ENCODE peak calls at places on chromosomes 11 and 22, in ten cellular contexts. One of them, this sample, is unnamed.

GRCh38 chr11:34654491-34655334 is 33.8 kb downstream of the EHF start:
- DNase-seq in uterus: no peak
- DNase-seq in body of pancreas: peak
- DNase-seq in osteoblast: no peak
- DNase-seq in pancreas: peak
- DNase-seq in SK-N-SH: no peak
- DNase-seq in cardiac muscle cell: no peak
- DNase-seq in dorsolateral prefrontal cortex: peak
- DNase-seq in neural progenitor cell: no peak
- DNase-seq in substantia nigra: peak
- DNase-seq in this sample: no peak

GRCh38 chr22:24284747-24285203 is 14.1 kb downstream of the SPECC1L start:
- DNase-seq in pancreas: no peak
- DNase-seq in osteoblast: peak
- DNase-seq in body of pancreas: no peak
- DNase-seq in substantia nigra: no peak
- DNase-seq in cardiac muscle cell: no peak
- DNase-seq in dorsolateral prefrontal cortex: no peak
- DNase-seq in uterus: no peak
- DNase-seq in neural progenitor cell: no peak
- DNase-seq in SK-N-SH: no peak
- DNase-seq in this sample: no peak

GRCh38 chr11:119864836-119865235 is 135.8 kb upstream of the NECTIN1 start:
- DNase-seq in cardiac muscle cell: no peak
- DNase-seq in substantia nigra: no peak
- DNase-seq in osteoblast: no peak
- DNase-seq in pancreas: no peak
- DNase-seq in dorsolateral prefrontal cortex: no peak
- DNase-seq in SK-N-SH: no peak
- DNase-seq in neural progenitor cell: no peak
- DNase-seq in uterus: no peak
- DNase-seq in body of pancreas: no peak
- DNase-seq in this sample: no peak

GRCh38 chr11:60831501-60832079 is 10.3 kb upstream of the CCDC86 start:
- DNase-seq in SK-N-SH: peak
- DNase-seq in pancreas: no peak
- DNase-seq in osteoblast: peak
- DNase-seq in body of pancreas: no peak
- DNase-seq in substantia nigra: no peak
- DNase-seq in neural progenitor cell: no peak
- DNase-seq in dorsolateral prefrontal cortex: no peak
- DNase-seq in cardiac muscle cell: no peak
- DNase-seq in uterus: no peak
- DNase-seq in this sample: peak

GRCh38 chr22:22884888-22885840 is 2.5 kb upstream of the IGLL5 start:
- DNase-seq in osteoblast: peak
- DNase-seq in dorsolateral prefrontal cortex: no peak
- DNase-seq in pancreas: no peak
- DNase-seq in body of pancreas: no peak
- DNase-seq in cardiac muscle cell: no peak
- DNase-seq in substantia nigra: no peak
- DNase-seq in uterus: no peak
- DNase-seq in SK-N-SH: no peak
- DNase-seq in neural progenitor cell: no peak
- DNase-seq in this sample: no peak

GRCh38 chr11:12642040-12642439 is 32.2 kb upstream of the TEAD1 start:
- DNase-seq in substantia nigra: no peak
- DNase-seq in neural progenitor cell: no peak
- DNase-seq in uterus: peak
- DNase-seq in dorsolateral prefrontal cortex: no peak
- DNase-seq in body of pancreas: no peak
- DNase-seq in cardiac muscle cell: peak
- DNase-seq in SK-N-SH: no peak
- DNase-seq in pancreas: no peak
- DNase-seq in osteoblast: no peak
- DNase-seq in this sample: no peak

GRCh38 chr11:8102296-8102915 is 21.4 kb downstream of the TUB start:
- DNase-seq in neural progenitor cell: no peak
- DNase-seq in osteoblast: peak
- DNase-seq in dorsolateral prefrontal cortex: no peak
- DNase-seq in pancreas: peak
- DNase-seq in SK-N-SH: no peak
- DNase-seq in substantia nigra: no peak
- DNase-seq in uterus: no peak
- DNase-seq in cardiac muscle cell: no peak
- DNase-seq in body of pancreas: no peak
- DNase-seq in this sample: no peak

GRCh38 chr22:43862074-43862881 is at the start of gene SULT4A1:
- DNase-seq in neural progenitor cell: peak
- DNase-seq in SK-N-SH: peak
- DNase-seq in dorsolateral prefrontal cortex: no peak
- DNase-seq in uterus: no peak
- DNase-seq in body of pancreas: no peak
- DNase-seq in osteoblast: peak
- DNase-seq in pancreas: peak
- DNase-seq in cardiac muscle cell: peak
- DNase-seq in substantia nigra: no peak
- DNase-seq in this sample: no peak

GRCh38 chr22:21702700-21703683 is 32.6 kb downstream of the YPEL1 start:
- DNase-seq in substantia nigra: no peak
- DNase-seq in SK-N-SH: no peak
- DNase-seq in osteoblast: peak
- DNase-seq in body of pancreas: no peak
- DNase-seq in neural progenitor cell: no peak
- DNase-seq in dorsolateral prefrontal cortex: no peak
- DNase-seq in uterus: no peak
- DNase-seq in cardiac muscle cell: no peak
- DNase-seq in pancreas: no peak
- DNase-seq in this sample: no peak

GRCh38 chr11:76800466-76801200 is 17.5 kb downstream of the TSKU start:
- DNase-seq in body of pancreas: peak
- DNase-seq in neural progenitor cell: no peak
- DNase-seq in cardiac muscle cell: no peak
- DNase-seq in pancreas: no peak
- DNase-seq in substantia nigra: no peak
- DNase-seq in osteoblast: no peak
- DNase-seq in dorsolateral prefrontal cortex: no peak
- DNase-seq in uterus: no peak
- DNase-seq in SK-N-SH: no peak
- DNase-seq in this sample: no peak

DNA sequence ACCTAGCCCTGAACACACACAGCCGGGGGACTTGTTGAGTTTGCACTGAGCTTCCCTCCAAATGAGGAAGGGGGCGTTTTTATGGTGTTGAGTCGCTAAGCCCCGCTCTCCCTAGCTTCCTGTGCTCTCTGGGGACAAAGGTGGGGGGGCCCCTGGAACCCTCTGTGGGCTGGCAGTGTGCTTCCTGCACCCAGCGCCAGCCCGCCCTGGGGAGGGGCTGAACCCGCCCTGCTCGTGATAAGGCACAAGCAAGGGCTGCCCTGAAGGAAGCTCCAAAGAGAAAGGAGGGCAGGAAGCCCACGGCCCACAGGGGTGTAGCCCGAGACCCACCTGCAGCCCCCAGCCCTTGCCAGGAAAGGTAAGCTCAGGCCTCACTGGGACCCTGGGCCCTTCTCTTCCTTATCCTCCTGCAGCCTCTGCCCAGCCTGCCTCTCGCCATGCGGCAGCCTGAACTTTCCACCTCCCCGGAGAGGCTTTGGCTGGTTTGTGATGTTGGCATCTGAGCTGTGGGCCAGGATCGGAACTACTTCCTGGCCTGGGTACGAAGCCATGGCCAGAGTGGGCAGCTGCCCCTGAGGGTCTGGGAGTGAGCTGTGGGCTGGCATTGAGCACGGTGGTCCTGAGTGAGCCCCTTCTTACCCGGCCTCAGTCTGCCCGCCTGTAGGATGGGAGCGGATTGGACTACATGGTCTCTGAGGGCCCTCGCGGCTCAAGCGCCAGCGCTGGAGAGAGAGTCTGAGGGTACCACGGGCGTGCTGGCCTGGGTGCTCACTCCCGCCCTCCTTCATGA is at the start of gene FERMT3:
- DNase-seq in dorsolateral prefrontal cortex: no peak
- DNase-seq in osteoblast: peak
- DNase-seq in SK-N-SH: peak
- DNase-seq in substantia nigra: peak
- DNase-seq in pancreas: peak
- DNase-seq in uterus: peak
- DNase-seq in cardiac muscle cell: no peak
- DNase-seq in body of pancreas: peak
- DNase-seq in neural progenitor cell: no peak
- DNase-seq in this sample: no peak
- H3K27ac ChIP-seq in dorsolateral prefrontal cortex: peak
- H3K27ac ChIP-seq in osteoblast: peak
- H3K27ac ChIP-seq in SK-N-SH: no peak
- H3K27ac ChIP-seq in substantia nigra: peak
- H3K27ac ChIP-seq in pancreas: no peak
- H3K27ac ChIP-seq in uterus: peak
- H3K27ac ChIP-seq in cardiac muscle cell: peak
- H3K27ac ChIP-seq in body of pancreas: peak
- H3K27ac ChIP-seq in neural progenitor cell: peak
- H3K27ac ChIP-seq in this sample: no peak

GRCh38 chr22:50546326-50547230 is 879 bp downstream of the KLHDC7B start:
- DNase-seq in osteoblast: peak
- DNase-seq in SK-N-SH: peak
- DNase-seq in uterus: no peak
- DNase-seq in pancreas: no peak
- DNase-seq in neural progenitor cell: no peak
- DNase-seq in dorsolateral prefrontal cortex: no peak
- DNase-seq in cardiac muscle cell: no peak
- DNase-seq in body of pancreas: no peak
- DNase-seq in substantia nigra: no peak
- DNase-seq in this sample: no peak

GRCh38 chr22:50544746-50545253 is 899 bp upstream of the KLHDC7B start:
- DNase-seq in dorsolateral prefrontal cortex: no peak
- DNase-seq in osteoblast: peak
- DNase-seq in pancreas: peak
- DNase-seq in neural progenitor cell: no peak
- DNase-seq in SK-N-SH: no peak
- DNase-seq in body of pancreas: no peak
- DNase-seq in uterus: no peak
- DNase-seq in substantia nigra: no peak
- DNase-seq in cardiac muscle cell: no peak
- DNase-seq in this sample: no peak

GRCh38 chr22:50544078-50544745 is 1.5 kb upstream of the KLHDC7B start:
- DNase-seq in cardiac muscle cell: peak
- DNase-seq in SK-N-SH: peak
- DNase-seq in pancreas: peak
- DNase-seq in dorsolateral prefrontal cortex: peak
- DNase-seq in neural progenitor cell: peak
- DNase-seq in substantia nigra: peak
- DNase-seq in osteoblast: peak
- DNase-seq in uterus: no peak
- DNase-seq in body of pancreas: peak
- DNase-seq in this sample: no peak

GRCh38 chr22:50547231-50547851 is 1.6 kb downstream of the KLHDC7B start:
- DNase-seq in cardiac muscle cell: no peak
- DNase-seq in osteoblast: peak
- DNase-seq in substantia nigra: no peak
- DNase-seq in dorsolateral prefrontal cortex: no peak
- DNase-seq in uterus: no peak
- DNase-seq in body of pancreas: no peak
- DNase-seq in neural progenitor cell: no peak
- DNase-seq in SK-N-SH: peak
- DNase-seq in pancreas: no peak
- DNase-seq in this sample: no peak

GRCh38 chr22:50545522-50546325 is at the start of gene KLHDC7B:
- DNase-seq in substantia nigra: no peak
- DNase-seq in cardiac muscle cell: no peak
- DNase-seq in pancreas: no peak
- DNase-seq in neural progenitor cell: no peak
- DNase-seq in dorsolateral prefrontal cortex: no peak
- DNase-seq in SK-N-SH: peak
- DNase-seq in osteoblast: peak
- DNase-seq in uterus: no peak
- DNase-seq in body of pancreas: no peak
- DNase-seq in this sample: no peak
- H3K27ac ChIP-seq in substantia nigra: no peak
- H3K27ac ChIP-seq in cardiac muscle cell: no peak
- H3K27ac ChIP-seq in pancreas: no peak
- H3K27ac ChIP-seq in neural progenitor cell: no peak
- H3K27ac ChIP-seq in dorsolateral prefrontal cortex: no peak
- H3K27ac ChIP-seq in SK-N-SH: no peak
- H3K27ac ChIP-seq in osteoblast: no peak
- H3K27ac ChIP-seq in uterus: no peak
- H3K27ac ChIP-seq in body of pancreas: no peak
- H3K27ac ChIP-seq in this sample: peak

GRCh38 chr11:130846606-130847005 is 69.7 kb downstream of the SNX19 start:
- DNase-seq in body of pancreas: no peak
- DNase-seq in cardiac muscle cell: peak
- DNase-seq in SK-N-SH: no peak
- DNase-seq in substantia nigra: no peak
- DNase-seq in dorsolateral prefrontal cortex: no peak
- DNase-seq in osteoblast: no peak
- DNase-seq in pancreas: no peak
- DNase-seq in neural progenitor cell: no peak
- DNase-seq in uterus: no peak
- DNase-seq in this sample: peak

GRCh38 chr11:130837194-130837593 is 79.1 kb downstream of the SNX19 start:
- DNase-seq in pancreas: no peak
- DNase-seq in SK-N-SH: no peak
- DNase-seq in uterus: no peak
- DNase-seq in dorsolateral prefrontal cortex: no peak
- DNase-seq in cardiac muscle cell: no peak
- DNase-seq in neural progenitor cell: no peak
- DNase-seq in substantia nigra: no peak
- DNase-seq in osteoblast: no peak
- DNase-seq in body of pancreas: no peak
- DNase-seq in this sample: no peak

GRCh38 chr11:130839950-130840666 is 76.2 kb downstream of the SNX19 start:
- DNase-seq in neural progenitor cell: no peak
- DNase-seq in pancreas: no peak
- DNase-seq in SK-N-SH: no peak
- DNase-seq in osteoblast: no peak
- DNase-seq in cardiac muscle cell: no peak
- DNase-seq in uterus: no peak
- DNase-seq in body of pancreas: no peak
- DNase-seq in dorsolateral prefrontal cortex: no peak
- DNase-seq in substantia nigra: no peak
- DNase-seq in this sample: no peak

GRCh38 chr11:130834886-130835285 is 81.4 kb downstream of the SNX19 start:
- DNase-seq in pancreas: no peak
- DNase-seq in cardiac muscle cell: no peak
- DNase-seq in SK-N-SH: no peak
- DNase-seq in substantia nigra: no peak
- DNase-seq in body of pancreas: no peak
- DNase-seq in neural progenitor cell: no peak
- DNase-seq in osteoblast: no peak
- DNase-seq in dorsolateral prefrontal cortex: no peak
- DNase-seq in uterus: no peak
- DNase-seq in this sample: no peak

GRCh38 chr11:130840683-130841082 is 75.6 kb downstream of the SNX19 start:
- DNase-seq in SK-N-SH: no peak
- DNase-seq in dorsolateral prefrontal cortex: no peak
- DNase-seq in osteoblast: no peak
- DNase-seq in cardiac muscle cell: no peak
- DNase-seq in substantia nigra: no peak
- DNase-seq in pancreas: no peak
- DNase-seq in neural progenitor cell: no peak
- DNase-seq in body of pancreas: no peak
- DNase-seq in uterus: no peak
- DNase-seq in this sample: no peak
- H3K27ac ChIP-seq in SK-N-SH: no peak
- H3K27ac ChIP-seq in dorsolateral prefrontal cortex: no peak
- H3K27ac ChIP-seq in osteoblast: peak
- H3K27ac ChIP-seq in cardiac muscle cell: no peak
- H3K27ac ChIP-seq in substantia nigra: no peak
- H3K27ac ChIP-seq in pancreas: no peak
- H3K27ac ChIP-seq in neural progenitor cell: no peak
- H3K27ac ChIP-seq in body of pancreas: no peak
- H3K27ac ChIP-seq in uterus: peak
- H3K27ac ChIP-seq in this sample: no peak

GRCh38 chr11:68569357-68569756 is 108.8 kb downstream of the PPP6R3 start:
- DNase-seq in cardiac muscle cell: no peak
- DNase-seq in neural progenitor cell: no peak
- DNase-seq in body of pancreas: no peak
- DNase-seq in dorsolateral prefrontal cortex: no peak
- DNase-seq in uterus: no peak
- DNase-seq in SK-N-SH: no peak
- DNase-seq in pancreas: no peak
- DNase-seq in substantia nigra: no peak
- DNase-seq in osteoblast: no peak
- DNase-seq in this sample: no peak
- H3K27ac ChIP-seq in cardiac muscle cell: no peak
- H3K27ac ChIP-seq in neural progenitor cell: no peak
- H3K27ac ChIP-seq in body of pancreas: no peak
- H3K27ac ChIP-seq in dorsolateral prefrontal cortex: no peak
- H3K27ac ChIP-seq in uterus: no peak
- H3K27ac ChIP-seq in SK-N-SH: no peak
- H3K27ac ChIP-seq in pancreas: no peak
- H3K27ac ChIP-seq in substantia nigra: no peak
- H3K27ac ChIP-seq in osteoblast: no peak
- H3K27ac ChIP-seq in this sample: no peak